ENCODE peak calls at places on chromosomes 2 and 18, in four cellular contexts. E, V, Q and O are unnamed samples.

GRCh38 chr2:176161817-176162626 is 4.9 kb downstream of the HOXD3 start:
- DNase-seq in E (no peak), V (no peak), Q (no peak), O (no peak)

GRCh38 chr2:234544659-234545611 is 48.1 kb upstream of the ARL4C start:
- DNase-seq in V (peak), Q (peak), E (peak), O (peak)

GRCh38 chr2:11809586-11810236 is 63.3 kb downstream of the LPIN1 start:
- DNase-seq in E (no peak), Q (no peak), V (no peak), O (no peak)

GRCh38 chr2:52570716-52571115 is 1196.9 kb upstream of the CHAC2 start:
- DNase-seq in Q (no peak), E (no peak), V (no peak), O (no peak)

GRCh38 chr2:157324331-157324843 is 1.2 kb downstream of the ERMN start:
- DNase-seq in E (no peak), V (peak), Q (no peak), O (no peak)

GRCh38 chr2:108621087-108621559 is 86.9 kb downstream of the LIMS1 start:
- DNase-seq in Q (peak), E (peak), V (peak), O (peak)

GRCh38 chr18:26864658-26865057 is 849 bp downstream of the AQP4 start:
- DNase-seq in V (no peak), E (no peak), Q (no peak), O (no peak)

GRCh38 chr2:55951533-55951932 is 28.0 kb upstream of the EFEMP1 start:
- DNase-seq in E (no peak), Q (no peak), V (no peak), O (no peak)

GRCh38 chr2:171056307-171056706 is 104.4 kb downstream of the TLK1 start:
- DNase-seq in Q (no peak), V (no peak), E (no peak), O (no peak)

GRCh38 chr18:11570770-11571169 is 38.6 kb upstream of the SLC35G4 start:
- DNase-seq in V (no peak), Q (no peak), E (no peak), O (no peak)

GRCh38 chr2:30408961-30409387 is 38.1 kb upstream of the LCLAT1 start:
- DNase-seq in V (no peak), E (no peak), Q (no peak), O (no peak)

GRCh38 chr2:25305809-25306208 is 35.9 kb downstream of the DNMT3A start:
- DNase-seq in E (no peak), V (no peak), Q (peak), O (no peak)

GRCh38 chr2:104412384-104412783 is 441.5 kb upstream of the POU3F3 start:
- DNase-seq in E (no peak), Q (peak), V (no peak), O (no peak)

GRCh38 chr2:8986327-8986976 is 17.0 kb downstream of the MBOAT2 start:
- DNase-seq in E (no peak), V (no peak), Q (no peak), O (no peak)

GRCh38 chr2:226137201-226137811 is 662.3 kb downstream of the IRS1 start:
- DNase-seq in Q (no peak), V (no peak), E (no peak), O (no peak)